ENCODE peak calls at places on chromosomes 7 and 10, in ten cellular contexts. A is fibroblast of villous mesenchyme; E is NB4; Y is mammary epithelial cell; U is fibroblast of the aortic adventitia; P is CD8-positive, alpha-beta T cell; B is choroid plexus epithelial cell; Q is astrocyte of the cerebellum; I is Panc1; R is GM23338. N is an unnamed sample.

GRCh38 chr7:78018541-78019456 is 220.2 kb downstream of the PHTF2 start:
- DNase-seq in A (peak), E (peak), Y (no peak), U (peak), P (no peak), B (peak), Q (no peak), I (no peak), R (peak), N (no peak)

GRCh38 chr7:129434846-129435318 is 650 bp downstream of the STRIP2 start:
- DNase-seq in A (peak), E (peak), Y (peak), U (peak), P (no peak), B (peak), Q (no peak), I (no peak), R (peak), N (no peak)

GRCh38 chr10:60098676-60099601 is 192.6 kb upstream of the CCDC6 start:
- DNase-seq in A (no peak), E (peak), Y (no peak), U (no peak), P (no peak), B (no peak), Q (no peak), I (no peak), R (peak), N (no peak)

GRCh38 chr10:31952066-31952465 is 23.4 kb upstream of the ARHGAP12 start:
- DNase-seq in A (peak), E (peak), Y (peak), U (peak), P (no peak), B (no peak), Q (no peak), I (no peak), R (no peak), N (no peak)

GRCh38 chr7:96285579-96285978 is 36.3 kb downstream of the SLC25A13 start:
- DNase-seq in A (no peak), E (peak), Y (no peak), U (no peak), P (peak), B (no peak), Q (no peak), I (no peak), R (no peak), N (no peak)

GRCh38 chr7:114153700-114154099 is 234.9 kb upstream of the PPP1R3A start:
- DNase-seq in A (no peak), E (no peak), Y (no peak), U (no peak), P (no peak), B (no peak), Q (no peak), I (no peak), R (peak), N (no peak)

GRCh38 chr10:128421731-128422130 is 295.5 kb upstream of the MKI67 start:
- DNase-seq in A (no peak), E (no peak), Y (no peak), U (no peak), P (no peak), B (no peak), Q (no peak), I (no peak), R (no peak), N (no peak)

GRCh38 chr7:88217675-88218427 is 2.0 kb downstream of the SRI start:
- DNase-seq in A (no peak), E (peak), Y (no peak), U (no peak), P (no peak), B (no peak), Q (no peak), I (no peak), R (peak), N (no peak)

GRCh38 chr10:11165591-11166543 is 148.2 kb downstream of the CELF2 start:
- DNase-seq in A (no peak), E (peak), Y (no peak), U (peak), P (peak), B (peak), Q (no peak), I (peak), R (peak), N (no peak)

GRCh38 chr7:44307905-44308740 is 17.3 kb downstream of the CAMK2B start:
- DNase-seq in A (no peak), E (no peak), Y (peak), U (no peak), P (no peak), B (no peak), Q (no peak), I (no peak), R (no peak), N (no peak)

GRCh38 chr10:79137404-79137803 is 68.6 kb downstream of the ZMIZ1 start:
- DNase-seq in A (peak), E (no peak), Y (no peak), U (no peak), P (no peak), B (no peak), Q (no peak), I (no peak), R (no peak), N (no peak)
- H3K4me3 ChIP-seq in A (no peak), E (peak), Y (no peak), U (no peak), P (peak), B (no peak), Q (no peak), I (no peak), R (no peak), N (no peak)

GRCh38 chr7:10767771-10768170 is 205.9 kb upstream of the PHF14 start:
- DNase-seq in A (no peak), E (no peak), Y (no peak), U (no peak), P (no peak), B (no peak), Q (no peak), I (no peak), R (no peak), N (no peak)
- TF ChIP-seq CTCF in A (no peak), E (no peak), Y (no peak), U (no peak), P (no peak), B (no peak), Q (no peak), I (no peak), R (no peak), N (no peak)

GRCh38 chr10:63313066-63313465 is 152.7 kb downstream of the JMJD1C start:
- DNase-seq in A (no peak), E (no peak), Y (no peak), U (no peak), P (no peak), B (no peak), Q (no peak), I (no peak), R (no peak), N (no peak)

GRCh38 chr10:63319231-63319630 is 146.5 kb downstream of the JMJD1C start:
- DNase-seq in A (no peak), E (no peak), Y (no peak), U (no peak), P (no peak), B (no peak), Q (no peak), I (no peak), R (no peak), N (no peak)

GRCh38 chr10:63318491-63318890 is 147.3 kb downstream of the JMJD1C start:
- DNase-seq in A (peak), E (no peak), Y (no peak), U (no peak), P (no peak), B (peak), Q (no peak), I (no peak), R (no peak), N (no peak)

GRCh38 chr10:63314020-63314419 is 151.8 kb downstream of the JMJD1C start:
- DNase-seq in A (no peak), E (no peak), Y (no peak), U (no peak), P (no peak), B (no peak), Q (no peak), I (no peak), R (no peak), N (no peak)
- H3K4me3 ChIP-seq in A (no peak), E (no peak), Y (no peak), U (no peak), P (no peak), B (no peak), Q (no peak), I (no peak), R (no peak), N (no peak)

GRCh38 chr10:75187961-75188426 is 22.6 kb upstream of the VDAC2 start:
- DNase-seq in A (peak), E (peak), Y (peak), U (peak), P (peak), B (peak), Q (peak), I (no peak), R (peak), N (peak)
- TF ChIP-seq CTCF in A (peak), E (peak), Y (peak), U (peak), P (peak), B (peak), Q (peak), I (peak), R (peak), N (peak)

DNA sequence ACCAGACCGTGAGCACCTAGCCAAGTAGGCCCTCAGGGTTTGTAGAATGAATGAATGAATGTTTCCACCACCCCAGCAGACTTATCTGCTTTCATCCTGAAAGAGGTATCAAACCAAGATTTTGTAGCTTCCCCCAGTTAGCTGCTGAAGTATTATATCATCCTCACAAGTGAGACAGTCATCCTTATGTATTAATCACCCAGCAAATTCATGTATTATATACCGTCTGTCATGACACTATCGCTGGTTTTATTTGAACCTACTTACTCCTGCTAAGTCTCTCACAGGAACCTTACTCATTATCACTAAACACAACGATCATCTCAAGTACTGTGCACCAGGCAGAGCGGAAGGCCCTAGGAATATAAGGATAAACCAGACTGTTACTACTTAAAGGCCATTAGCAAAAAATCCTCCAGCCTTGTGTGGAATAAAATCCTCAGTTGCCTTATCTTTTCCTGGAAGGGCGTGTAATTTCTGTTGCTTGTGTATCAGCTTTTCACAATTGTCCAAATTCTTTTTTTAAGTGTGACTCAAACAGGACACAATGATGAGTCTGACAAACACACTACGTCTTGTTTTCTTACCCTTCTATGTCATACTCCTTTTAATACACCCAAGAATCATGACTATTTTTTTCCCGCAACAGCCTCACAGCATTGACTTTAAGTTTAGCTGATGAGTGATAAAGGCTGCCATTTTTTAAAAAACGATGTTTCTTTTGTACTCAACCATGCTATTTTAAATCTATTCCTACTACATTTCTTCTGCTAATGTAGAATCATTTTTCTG is 176.1 kb upstream of the KLF14 start:
- DNase-seq in A (peak), E (no peak), Y (no peak), U (peak), P (no peak), B (no peak), Q (no peak), I (peak), R (no peak), N (no peak)
- H3K4me3 ChIP-seq in A (peak), E (peak), Y (peak), U (peak), P (no peak), B (peak), Q (peak), I (peak), R (peak), N (peak)

GRCh38 chr10:116557305-116557880 is 11.7 kb downstream of the PNLIP start:
- DNase-seq in A (no peak), E (no peak), Y (no peak), U (no peak), P (no peak), B (no peak), Q (no peak), I (no peak), R (no peak), N (no peak)
- TF ChIP-seq CTCF in A (no peak), E (no peak), Y (no peak), U (no peak), P (no peak), B (no peak), Q (no peak), I (no peak), R (no peak), N (no peak)

GRCh38 chr10:99917963-99918825 is 91.6 kb downstream of the DNMBP start:
- DNase-seq in A (peak), E (no peak), Y (peak), U (peak), P (no peak), B (peak), Q (peak), I (no peak), R (peak), N (no peak)
- H3K4me3 ChIP-seq in A (peak), E (no peak), Y (peak), U (peak), P (no peak), B (peak), Q (peak), I (peak), R (peak), N (no peak)

DNA sequence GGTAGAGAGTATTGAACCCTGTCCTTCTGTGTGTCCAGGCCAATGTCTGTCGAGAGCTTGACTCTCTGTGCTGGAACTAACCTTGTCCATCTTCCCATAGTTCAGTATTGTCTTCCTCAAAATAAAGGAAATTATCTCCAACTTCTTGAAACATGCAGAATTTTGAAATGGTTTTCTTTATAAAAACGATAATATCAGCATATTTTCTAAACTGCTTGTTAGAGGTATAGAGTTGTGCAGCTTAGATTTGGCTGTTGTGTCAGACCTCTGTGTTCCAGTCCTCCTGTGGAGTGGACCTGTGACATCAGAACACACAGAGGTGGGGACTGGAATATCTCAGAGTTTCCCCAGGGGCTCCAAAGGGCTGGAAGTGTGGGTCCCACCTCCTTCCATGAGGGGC is 22.2 kb upstream of the AKR1E2 start:
- DNase-seq in A (no peak), E (no peak), Y (no peak), U (no peak), P (no peak), B (no peak), Q (no peak), I (no peak), R (no peak), N (no peak)
- TF ChIP-seq CTCF in A (no peak), E (no peak), Y (no peak), U (no peak), P (no peak), B (no peak), Q (no peak), I (no peak), R (no peak), N (no peak)

DNA sequence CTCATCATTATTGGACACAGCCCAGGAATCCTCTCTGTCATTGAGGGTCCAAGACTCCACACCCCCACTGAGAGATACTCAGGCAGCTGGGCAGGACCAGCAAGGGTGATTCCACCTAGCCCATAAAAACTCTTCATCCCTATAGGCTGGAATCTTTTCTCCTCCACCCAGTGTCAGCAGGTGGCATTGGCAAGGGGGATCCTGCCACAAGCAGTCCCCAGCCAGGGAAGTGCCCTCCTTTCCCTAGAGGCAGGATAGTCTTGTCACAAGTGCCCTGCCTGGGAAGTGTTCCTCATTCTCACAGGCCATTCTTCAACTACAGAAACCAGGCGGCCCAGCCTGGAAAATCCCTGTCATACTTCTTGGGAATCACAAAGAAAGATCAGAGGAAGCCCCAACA is 533.6 kb downstream of the GRID1 start:
- DNase-seq in A (no peak), E (no peak), Y (no peak), U (no peak), P (no peak), B (no peak), Q (no peak), I (no peak), R (no peak), N (no peak)
- H3K4me3 ChIP-seq in A (no peak), E (no peak), Y (no peak), U (no peak), P (no peak), B (no peak), Q (no peak), I (no peak), R (no peak), N (no peak)